ENCODE peak calls at places on chromosomes 16 and 17, in ten cellular contexts. One of them, this sample, is unnamed.

GRCh38 chr16:68332411-68333121 is 21.7 kb downstream of the PRMT7 start:
- DNase-seq in tibial nerve: no peak
- DNase-seq in HCT116: no peak
- DNase-seq in endothelial cell of umbilical vein: peak; percentile 98
- DNase-seq in thyroid gland: peak; percentile 75
- DNase-seq in uterus: no peak
- DNase-seq in gastrocnemius medialis: peak; percentile 26
- DNase-seq in transverse colon: peak; percentile 37
- DNase-seq in stomach: no peak
- DNase-seq in lower leg skin: peak; percentile 36
- DNase-seq in this sample: no peak

GRCh38 chr17:17692353-17693252 is 11.3 kb downstream of the RAI1 start:
- DNase-seq in lower leg skin: no peak
- DNase-seq in gastrocnemius medialis: no peak
- DNase-seq in thyroid gland: no peak
- DNase-seq in endothelial cell of umbilical vein: peak; percentile 22
- DNase-seq in stomach: no peak
- DNase-seq in tibial nerve: no peak
- DNase-seq in HCT116: no peak
- DNase-seq in uterus: no peak
- DNase-seq in transverse colon: no peak
- DNase-seq in this sample: no peak

GRCh38 chr17:79109584-79109983 is 35.0 kb downstream of the ENGASE start:
- DNase-seq in endothelial cell of umbilical vein: no peak
- DNase-seq in lower leg skin: no peak
- DNase-seq in transverse colon: no peak
- DNase-seq in gastrocnemius medialis: no peak
- DNase-seq in HCT116: no peak
- DNase-seq in stomach: no peak
- DNase-seq in tibial nerve: no peak
- DNase-seq in uterus: no peak
- DNase-seq in thyroid gland: no peak
- DNase-seq in this sample: no peak

GRCh38 chr16:19662351-19662750 is 55.7 kb downstream of the KNOP1 start:
- DNase-seq in endothelial cell of umbilical vein: no peak
- DNase-seq in lower leg skin: no peak
- DNase-seq in transverse colon: no peak
- DNase-seq in thyroid gland: no peak
- DNase-seq in stomach: no peak
- DNase-seq in gastrocnemius medialis: no peak
- DNase-seq in HCT116: no peak
- DNase-seq in uterus: no peak
- DNase-seq in tibial nerve: no peak
- DNase-seq in this sample: no peak

GRCh38 chr17:78798695-78799559 is 16.9 kb upstream of the CYTH1 start:
- DNase-seq in uterus: no peak
- DNase-seq in endothelial cell of umbilical vein: peak; percentile 28
- DNase-seq in HCT116: no peak
- DNase-seq in lower leg skin: no peak
- DNase-seq in thyroid gland: no peak
- DNase-seq in transverse colon: no peak
- DNase-seq in stomach: no peak
- DNase-seq in tibial nerve: no peak
- DNase-seq in gastrocnemius medialis: no peak
- DNase-seq in this sample: no peak

GRCh38 chr16:66320774-66321173 is 45.7 kb upstream of the CDH5 start:
- DNase-seq in transverse colon: no peak
- DNase-seq in uterus: no peak
- DNase-seq in thyroid gland: no peak
- DNase-seq in stomach: no peak
- DNase-seq in gastrocnemius medialis: no peak
- DNase-seq in tibial nerve: no peak
- DNase-seq in endothelial cell of umbilical vein: no peak
- DNase-seq in HCT116: no peak
- DNase-seq in lower leg skin: no peak
- DNase-seq in this sample: no peak

GRCh38 chr17:19369846-19370492 is 7.4 kb upstream of the B9D1 start:
- DNase-seq in tibial nerve: no peak
- DNase-seq in thyroid gland: no peak
- DNase-seq in gastrocnemius medialis: no peak
- DNase-seq in lower leg skin: no peak
- DNase-seq in HCT116: no peak
- DNase-seq in uterus: peak; percentile 13
- DNase-seq in endothelial cell of umbilical vein: no peak
- DNase-seq in stomach: no peak
- DNase-seq in transverse colon: peak; percentile 43
- DNase-seq in this sample: peak; percentile 66

GRCh38 chr16:7372095-7372494 is 39.5 kb downstream of the RBFOX1 start:
- DNase-seq in uterus: no peak
- DNase-seq in stomach: no peak
- DNase-seq in transverse colon: no peak
- DNase-seq in HCT116: no peak
- DNase-seq in gastrocnemius medialis: peak; percentile 76
- DNase-seq in tibial nerve: no peak
- DNase-seq in lower leg skin: peak; percentile 18
- DNase-seq in endothelial cell of umbilical vein: no peak
- DNase-seq in thyroid gland: no peak
- DNase-seq in this sample: no peak

GRCh38 chr17:16988749-16989229 is 16.9 kb upstream of the TNFRSF13B start:
- DNase-seq in endothelial cell of umbilical vein: no peak
- DNase-seq in tibial nerve: no peak
- DNase-seq in uterus: no peak
- DNase-seq in stomach: no peak
- DNase-seq in HCT116: no peak
- DNase-seq in thyroid gland: no peak
- DNase-seq in transverse colon: peak; percentile 36
- DNase-seq in lower leg skin: no peak
- DNase-seq in gastrocnemius medialis: no peak
- DNase-seq in this sample: no peak

GRCh38 chr16:17343028-17343427 is 127.7 kb downstream of the XYLT1 start:
- DNase-seq in lower leg skin: no peak
- DNase-seq in HCT116: no peak
- DNase-seq in stomach: no peak
- DNase-seq in gastrocnemius medialis: no peak
- DNase-seq in uterus: no peak
- DNase-seq in transverse colon: peak; percentile 54
- DNase-seq in thyroid gland: no peak
- DNase-seq in tibial nerve: no peak
- DNase-seq in endothelial cell of umbilical vein: no peak
- DNase-seq in this sample: no peak

GRCh38 chr16:7369181-7369580 is 36.5 kb downstream of the RBFOX1 start:
- DNase-seq in gastrocnemius medialis: no peak
- DNase-seq in stomach: no peak
- DNase-seq in uterus: no peak
- DNase-seq in HCT116: no peak
- DNase-seq in lower leg skin: no peak
- DNase-seq in endothelial cell of umbilical vein: no peak
- DNase-seq in thyroid gland: no peak
- DNase-seq in transverse colon: no peak
- DNase-seq in tibial nerve: no peak
- DNase-seq in this sample: no peak

GRCh38 chr16:67257486-67258159 is 8.8 kb downstream of the SLC9A5 start:
- DNase-seq in stomach: no peak
- DNase-seq in gastrocnemius medialis: no peak
- DNase-seq in uterus: no peak
- DNase-seq in thyroid gland: no peak
- DNase-seq in endothelial cell of umbilical vein: no peak
- DNase-seq in HCT116: no peak
- DNase-seq in lower leg skin: no peak
- DNase-seq in tibial nerve: no peak
- DNase-seq in transverse colon: no peak
- DNase-seq in this sample: peak; percentile 28

GRCh38 chr16:57764341-57765159 is 29.0 kb downstream of the KATNB1 start:
- DNase-seq in HCT116: peak; percentile 90
- DNase-seq in stomach: no peak
- DNase-seq in thyroid gland: no peak
- DNase-seq in tibial nerve: no peak
- DNase-seq in endothelial cell of umbilical vein: peak; percentile 71
- DNase-seq in transverse colon: no peak
- DNase-seq in gastrocnemius medialis: no peak
- DNase-seq in lower leg skin: no peak
- DNase-seq in uterus: no peak
- DNase-seq in this sample: no peak

GRCh38 chr16:88705076-88705684 is 1.0 kb downstream of the RNF166 start:
- DNase-seq in endothelial cell of umbilical vein: peak; percentile 22
- DNase-seq in HCT116: no peak
- DNase-seq in tibial nerve: no peak
- DNase-seq in thyroid gland: peak; percentile 61
- DNase-seq in uterus: no peak
- DNase-seq in gastrocnemius medialis: no peak
- DNase-seq in transverse colon: peak; percentile 44
- DNase-seq in stomach: no peak
- DNase-seq in lower leg skin: no peak
- DNase-seq in this sample: peak; percentile 64

GRCh38 chr17:68440526-68440925 is 16.8 kb downstream of the WIPI1 start:
- DNase-seq in thyroid gland: no peak
- DNase-seq in transverse colon: no peak
- DNase-seq in stomach: no peak
- DNase-seq in tibial nerve: no peak
- DNase-seq in lower leg skin: no peak
- DNase-seq in endothelial cell of umbilical vein: no peak
- DNase-seq in gastrocnemius medialis: no peak
- DNase-seq in uterus: no peak
- DNase-seq in HCT116: no peak
- DNase-seq in this sample: no peak

DNA sequence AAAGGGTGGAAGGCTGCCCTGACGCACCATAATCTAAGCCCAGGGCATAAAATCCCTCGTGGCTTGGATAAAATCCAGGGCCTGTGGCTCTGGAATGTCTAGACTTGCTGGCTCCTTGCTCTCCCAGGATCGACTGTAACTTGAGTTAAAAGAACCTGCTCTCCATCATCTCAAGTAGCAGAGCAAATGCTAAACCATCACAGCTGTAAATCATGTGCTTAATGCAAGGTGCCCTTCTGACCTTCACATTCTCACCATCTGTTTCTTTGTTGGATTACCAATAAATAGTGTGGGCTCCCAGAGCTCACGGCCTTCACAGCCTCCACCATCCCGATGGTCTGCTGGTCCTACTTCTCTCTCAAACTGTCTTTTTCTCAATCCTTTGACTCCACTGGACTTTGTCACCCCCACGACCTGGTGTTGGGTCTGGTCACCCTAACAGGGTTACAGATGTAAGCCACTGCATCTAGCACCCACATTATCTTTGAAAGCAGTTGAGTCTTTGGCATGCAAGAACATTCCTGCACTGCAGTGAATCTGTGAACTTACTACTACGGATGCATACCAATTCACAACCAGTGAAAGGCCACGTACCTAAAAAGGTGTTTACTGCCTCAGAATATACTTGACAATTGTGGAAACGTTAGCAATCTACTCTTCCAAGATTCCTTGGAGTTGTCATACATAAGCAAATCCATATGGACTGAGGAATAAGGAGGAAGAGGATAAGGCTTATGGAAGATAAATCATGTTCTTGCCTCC is 15.3 kb downstream of the RSL1D1 start:
- DNase-seq in tibial nerve: no peak
- DNase-seq in gastrocnemius medialis: no peak
- DNase-seq in endothelial cell of umbilical vein: no peak
- DNase-seq in stomach: no peak
- DNase-seq in transverse colon: no peak
- DNase-seq in uterus: no peak
- DNase-seq in thyroid gland: no peak
- DNase-seq in lower leg skin: no peak
- DNase-seq in HCT116: no peak
- DNase-seq in this sample: no peak
- TF ChIP-seq POLR2A in tibial nerve: no peak
- TF ChIP-seq POLR2A in gastrocnemius medialis: no peak
- TF ChIP-seq POLR2A in endothelial cell of umbilical vein: peak; percentile 4
- TF ChIP-seq POLR2A in stomach: no peak
- TF ChIP-seq POLR2A in transverse colon: no peak
- TF ChIP-seq POLR2A in uterus: no peak
- TF ChIP-seq POLR2A in thyroid gland: no peak
- TF ChIP-seq POLR2A in lower leg skin: no peak
- TF ChIP-seq POLR2A in HCT116: no peak
- TF ChIP-seq POLR2A in this sample: no peak

DNA sequence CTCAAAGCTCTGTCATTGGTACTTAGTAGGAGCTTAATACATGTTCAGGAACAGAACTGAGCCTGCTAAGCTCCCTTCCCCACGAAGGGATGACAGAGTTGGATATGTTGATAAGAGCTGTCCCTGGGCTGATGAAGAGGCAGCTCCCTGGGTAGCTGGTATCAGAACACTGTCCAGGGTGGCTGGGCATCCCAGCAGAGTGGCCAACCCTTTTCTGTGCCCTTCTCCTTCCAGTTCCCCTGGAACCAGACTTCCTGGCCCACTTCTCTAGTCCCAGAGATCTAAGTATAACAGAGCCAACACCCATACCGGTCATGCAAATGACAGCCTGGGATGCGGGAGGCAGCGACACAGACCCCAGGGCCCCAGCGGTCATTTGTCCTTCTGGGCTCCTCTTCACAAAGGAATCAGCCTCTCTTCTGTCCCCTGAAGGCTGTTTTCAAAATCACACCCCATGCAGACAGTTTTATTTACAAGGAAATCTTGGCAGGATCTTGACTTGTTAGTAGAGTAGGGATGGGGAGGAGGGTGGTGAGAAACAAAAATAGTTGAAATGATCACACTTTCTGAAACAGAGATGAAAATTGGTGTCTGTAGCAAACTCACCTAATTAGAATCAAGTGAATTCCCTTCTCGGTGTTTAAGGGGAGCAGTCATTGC is 1.4 kb upstream of the RHBDL3 start:
- DNase-seq in uterus: no peak
- DNase-seq in lower leg skin: no peak
- DNase-seq in transverse colon: no peak
- DNase-seq in thyroid gland: no peak
- DNase-seq in gastrocnemius medialis: no peak
- DNase-seq in tibial nerve: no peak
- DNase-seq in stomach: no peak
- DNase-seq in HCT116: no peak
- DNase-seq in endothelial cell of umbilical vein: no peak
- DNase-seq in this sample: no peak
- H3K4me3 ChIP-seq in uterus: no peak overlapping the region
- H3K4me3 ChIP-seq in lower leg skin: no peak overlapping the region
- H3K4me3 ChIP-seq in transverse colon: no peak overlapping the region
- H3K4me3 ChIP-seq in thyroid gland: no peak overlapping the region
- H3K4me3 ChIP-seq in gastrocnemius medialis: no peak overlapping the region
- H3K4me3 ChIP-seq in tibial nerve: no peak overlapping the region
- H3K4me3 ChIP-seq in stomach: no peak overlapping the region
- H3K4me3 ChIP-seq in HCT116: no peak overlapping the region
- H3K4me3 ChIP-seq in endothelial cell of umbilical vein: no peak overlapping the region
- H3K4me3 ChIP-seq in this sample: no peak overlapping the region

GRCh38 chr17:39617446-39618251 is 9.1 kb upstream of the PPP1R1B start:
- DNase-seq in transverse colon: peak; percentile 83
- DNase-seq in gastrocnemius medialis: peak; percentile 25
- DNase-seq in endothelial cell of umbilical vein: peak; percentile 47
- DNase-seq in uterus: peak; percentile 40
- DNase-seq in stomach: peak; percentile 82
- DNase-seq in HCT116: no peak
- DNase-seq in lower leg skin: peak; percentile 42
- DNase-seq in tibial nerve: peak; percentile 26
- DNase-seq in thyroid gland: peak; percentile 80
- DNase-seq in this sample: peak; percentile 85
- TF ChIP-seq POLR2A in transverse colon: no peak
- TF ChIP-seq POLR2A in gastrocnemius medialis: no peak
- TF ChIP-seq POLR2A in endothelial cell of umbilical vein: no peak
- TF ChIP-seq POLR2A in uterus: no peak
- TF ChIP-seq POLR2A in stomach: no peak
- TF ChIP-seq POLR2A in HCT116: no peak
- TF ChIP-seq POLR2A in lower leg skin: no peak
- TF ChIP-seq POLR2A in tibial nerve: no peak
- TF ChIP-seq POLR2A in thyroid gland: peak; percentile 13
- TF ChIP-seq POLR2A in this sample: no peak

GRCh38 chr17:75983501-75984181 is 4.6 kb downstream of the TEN1 start:
- DNase-seq in thyroid gland: no peak
- DNase-seq in HCT116: no peak
- DNase-seq in stomach: peak; percentile 56
- DNase-seq in transverse colon: no peak
- DNase-seq in tibial nerve: no peak
- DNase-seq in uterus: peak; percentile 51
- DNase-seq in gastrocnemius medialis: no peak
- DNase-seq in lower leg skin: peak; percentile 84
- DNase-seq in endothelial cell of umbilical vein: no peak
- DNase-seq in this sample: no peak
- H3K4me3 ChIP-seq in thyroid gland: no peak overlapping the region
- H3K4me3 ChIP-seq in HCT116: no peak overlapping the region
- H3K4me3 ChIP-seq in stomach: no peak overlapping the region
- H3K4me3 ChIP-seq in transverse colon: no peak overlapping the region
- H3K4me3 ChIP-seq in tibial nerve: no peak overlapping the region
- H3K4me3 ChIP-seq in uterus: no peak overlapping the region
- H3K4me3 ChIP-seq in gastrocnemius medialis: no peak overlapping the region
- H3K4me3 ChIP-seq in lower leg skin: no peak overlapping the region
- H3K4me3 ChIP-seq in endothelial cell of umbilical vein: no peak overlapping the region
- H3K4me3 ChIP-seq in this sample: no peak overlapping the region

This sample was measured in heart left ventricle.